ENCODE peak calls at places on chromosomes 5 and 9, in six cellular contexts. One of them, this sample, is unnamed. For H3K4me1, the result is how much of the 10 kb centered on the place peaks cover.

GRCh38 chr5:141084487-141084989 is 9.9 kb upstream of the PCDHB2 start:
- DNase-seq in HCT116: no peak
- DNase-seq in PC-3: peak
- DNase-seq in neuronal stem cell: peak
- DNase-seq in mammary epithelial cell: peak
- DNase-seq in neural progenitor cell: peak
- DNase-seq in this sample: peak

GRCh38 chr5:171736976-171737848 is 48.4 kb upstream of the SMIM23 start:
- DNase-seq in HCT116: no peak
- DNase-seq in PC-3: no peak
- DNase-seq in neuronal stem cell: no peak
- DNase-seq in mammary epithelial cell: no peak
- DNase-seq in neural progenitor cell: no peak
- DNase-seq in this sample: no peak

GRCh38 chr5:141516648-141517025 is 27.8 kb downstream of the PCDHGC5 start:
- DNase-seq in HCT116: no peak
- DNase-seq in PC-3: no peak
- DNase-seq in neuronal stem cell: no peak
- DNase-seq in mammary epithelial cell: no peak
- DNase-seq in neural progenitor cell: no peak
- DNase-seq in this sample: no peak

GRCh38 chr9:113649054-113649453 is 185.5 kb downstream of the RGS3 start:
- DNase-seq in HCT116: no peak
- DNase-seq in PC-3: no peak
- DNase-seq in neuronal stem cell: no peak
- DNase-seq in mammary epithelial cell: no peak
- DNase-seq in neural progenitor cell: no peak
- DNase-seq in this sample: peak

GRCh38 chr5:179178016-179178575 is 117.9 kb downstream of the ZNF354C start:
- DNase-seq in HCT116: no peak
- DNase-seq in PC-3: no peak
- DNase-seq in neuronal stem cell: no peak
- DNase-seq in mammary epithelial cell: no peak
- DNase-seq in neural progenitor cell: no peak
- DNase-seq in this sample: no peak

GRCh38 chr9:114348906-114349482 is 19.3 kb downstream of the ORM2 start:
- DNase-seq in HCT116: peak
- DNase-seq in PC-3: peak
- DNase-seq in neuronal stem cell: peak
- DNase-seq in mammary epithelial cell: peak
- DNase-seq in neural progenitor cell: peak
- DNase-seq in this sample: peak

GRCh38 chr9:100848731-100849130 is 179.8 kb upstream of the PLPPR1 start:
- DNase-seq in HCT116: no peak
- DNase-seq in PC-3: no peak
- DNase-seq in neuronal stem cell: no peak
- DNase-seq in mammary epithelial cell: no peak
- DNase-seq in neural progenitor cell: no peak
- DNase-seq in this sample: no peak

GRCh38 chr9:133828338-133828997 is 90.3 kb upstream of the SARDH start:
- DNase-seq in HCT116: no peak
- DNase-seq in PC-3: no peak
- DNase-seq in neuronal stem cell: no peak
- DNase-seq in mammary epithelial cell: no peak
- DNase-seq in neural progenitor cell: no peak
- DNase-seq in this sample: no peak

GRCh38 chr9:109167716-109168115 is 667 bp upstream of the FRRS1L start:
- DNase-seq in HCT116: no peak
- DNase-seq in PC-3: no peak
- DNase-seq in neuronal stem cell: no peak
- DNase-seq in mammary epithelial cell: no peak
- DNase-seq in neural progenitor cell: no peak
- DNase-seq in this sample: no peak

GRCh38 chr9:114047717-114048116 is 30.4 kb downstream of the AMBP start:
- DNase-seq in HCT116: peak
- DNase-seq in PC-3: peak
- DNase-seq in neuronal stem cell: no peak
- DNase-seq in mammary epithelial cell: no peak
- DNase-seq in neural progenitor cell: peak
- DNase-seq in this sample: no peak

GRCh38 chr5:36403601-36404311 is 102.1 kb upstream of the RANBP3L start:
- DNase-seq in HCT116: no peak
- DNase-seq in PC-3: no peak
- DNase-seq in neuronal stem cell: no peak
- DNase-seq in mammary epithelial cell: no peak
- DNase-seq in neural progenitor cell: no peak
- DNase-seq in this sample: peak

GRCh38 chr5:31585519-31586270 is 53.2 kb upstream of the PDZD2 start:
- DNase-seq in HCT116: no peak
- DNase-seq in PC-3: no peak
- DNase-seq in neuronal stem cell: no peak
- DNase-seq in mammary epithelial cell: no peak
- DNase-seq in neural progenitor cell: no peak
- DNase-seq in this sample: peak

GRCh38 chr5:41575110-41575779 is 64.8 kb upstream of the PLCXD3 start:
- DNase-seq in HCT116: no peak
- DNase-seq in PC-3: no peak
- DNase-seq in neuronal stem cell: no peak
- DNase-seq in mammary epithelial cell: no peak
- DNase-seq in neural progenitor cell: peak
- DNase-seq in this sample: no peak

GRCh38 chr5:57650360-57651069 is 167.9 kb upstream of the ACTBL2 start:
- DNase-seq in HCT116: peak
- DNase-seq in PC-3: peak
- DNase-seq in neuronal stem cell: no peak
- DNase-seq in mammary epithelial cell: peak
- DNase-seq in neural progenitor cell: peak
- DNase-seq in this sample: peak

GRCh38 chr5:125525356-125525755 is 778.9 kb upstream of the ZNF608 start:
- DNase-seq in HCT116: no peak
- DNase-seq in PC-3: peak
- DNase-seq in neuronal stem cell: no peak
- DNase-seq in mammary epithelial cell: peak
- DNase-seq in neural progenitor cell: no peak
- DNase-seq in this sample: peak

GRCh38 chr5:43040287-43041098 is at the start of gene ANXA2R:
- DNase-seq in HCT116: peak
- DNase-seq in PC-3: peak
- DNase-seq in neuronal stem cell: no peak
- DNase-seq in mammary epithelial cell: no peak
- DNase-seq in neural progenitor cell: peak
- DNase-seq in this sample: peak

GRCh38 chr5:106399381-106399780 is 1271.4 kb downstream of the EFNA5 start:
- DNase-seq in HCT116: no peak
- DNase-seq in PC-3: peak
- DNase-seq in neuronal stem cell: no peak
- DNase-seq in mammary epithelial cell: peak
- DNase-seq in neural progenitor cell: no peak
- DNase-seq in this sample: peak

GRCh38 chr9:112503170-112503569 is 16.5 kb downstream of the KIAA1958 start:
- DNase-seq in HCT116: no peak
- DNase-seq in PC-3: no peak
- DNase-seq in neuronal stem cell: no peak
- DNase-seq in mammary epithelial cell: no peak
- DNase-seq in neural progenitor cell: no peak
- DNase-seq in this sample: no peak

GRCh38 chr5:124660229-124661093 is 86.0 kb downstream of the ZNF608 start:
- DNase-seq in HCT116: no peak
- DNase-seq in PC-3: peak
- DNase-seq in neuronal stem cell: no peak
- DNase-seq in mammary epithelial cell: peak
- DNase-seq in neural progenitor cell: peak
- DNase-seq in this sample: peak

GRCh38 chr5:40680741-40681350 is 1.1 kb downstream of the PTGER4 start:
- DNase-seq in HCT116: no peak
- DNase-seq in PC-3: no peak
- DNase-seq in neuronal stem cell: no peak
- DNase-seq in mammary epithelial cell: peak
- DNase-seq in neural progenitor cell: peak
- DNase-seq in this sample: peak

GRCh38 chr9:12923472-12924009 is 148.7 kb downstream of the LURAP1L start:
- DNase-seq in HCT116: no peak
- DNase-seq in PC-3: no peak
- DNase-seq in neuronal stem cell: no peak
- DNase-seq in mammary epithelial cell: peak
- DNase-seq in neural progenitor cell: no peak
- DNase-seq in this sample: peak

GRCh38 chr5:160071521-160072299 is 47.5 kb downstream of the PWWP2A start:
- DNase-seq in HCT116: no peak
- DNase-seq in PC-3: no peak
- DNase-seq in neuronal stem cell: no peak
- DNase-seq in mammary epithelial cell: no peak
- DNase-seq in neural progenitor cell: no peak
- DNase-seq in this sample: no peak

GRCh38 chr9:88706193-88707112 is 171.5 kb downstream of the NXNL2 start:
- DNase-seq in HCT116: no peak
- DNase-seq in PC-3: no peak
- DNase-seq in neuronal stem cell: no peak
- DNase-seq in mammary epithelial cell: no peak
- DNase-seq in neural progenitor cell: peak
- DNase-seq in this sample: peak

GRCh38 chr9:75889577-75889976 is 896 bp upstream of the PCSK5 start:
- DNase-seq in HCT116: no peak
- DNase-seq in PC-3: no peak
- DNase-seq in neuronal stem cell: no peak
- DNase-seq in mammary epithelial cell: no peak
- DNase-seq in neural progenitor cell: no peak
- DNase-seq in this sample: no peak

GRCh38 chr9:122087406-122088200 is 5.5 kb downstream of the TTLL11 start:
- DNase-seq in HCT116: no peak
- DNase-seq in PC-3: peak
- DNase-seq in neuronal stem cell: no peak
- DNase-seq in mammary epithelial cell: no peak
- DNase-seq in neural progenitor cell: no peak
- DNase-seq in this sample: peak

GRCh38 chr5:60173672-60174071 is 280.1 kb upstream of the PDE4D start:
- DNase-seq in HCT116: no peak
- DNase-seq in PC-3: no peak
- DNase-seq in neuronal stem cell: no peak
- DNase-seq in mammary epithelial cell: no peak
- DNase-seq in neural progenitor cell: no peak
- DNase-seq in this sample: no peak
- H3K4me2 ChIP-seq in HCT116: no peak
- H3K4me2 ChIP-seq in PC-3: no peak
- H3K4me2 ChIP-seq in neuronal stem cell: no peak
- H3K4me2 ChIP-seq in mammary epithelial cell: no peak
- H3K4me2 ChIP-seq in neural progenitor cell: no peak
- H3K4me2 ChIP-seq in this sample: no peak

GRCh38 chr9:135506327-135507103 is 6.0 kb downstream of the MRPS2 start:
- DNase-seq in HCT116: no peak
- DNase-seq in PC-3: no peak
- DNase-seq in neuronal stem cell: peak
- DNase-seq in mammary epithelial cell: no peak
- DNase-seq in neural progenitor cell: peak
- DNase-seq in this sample: no peak

GRCh38 chr9:135508211-135508820 is 7.8 kb downstream of the MRPS2 start:
- DNase-seq in HCT116: no peak
- DNase-seq in PC-3: no peak
- DNase-seq in neuronal stem cell: no peak
- DNase-seq in mammary epithelial cell: no peak
- DNase-seq in neural progenitor cell: no peak
- DNase-seq in this sample: no peak

GRCh38 chr9:135505406-135506187 is 5.1 kb downstream of the MRPS2 start:
- DNase-seq in HCT116: no peak
- DNase-seq in PC-3: no peak
- DNase-seq in neuronal stem cell: no peak
- DNase-seq in mammary epithelial cell: no peak
- DNase-seq in neural progenitor cell: no peak
- DNase-seq in this sample: no peak

GRCh38 chr9:135509458-135509857 is 9.0 kb downstream of the MRPS2 start:
- DNase-seq in HCT116: no peak
- DNase-seq in PC-3: no peak
- DNase-seq in neuronal stem cell: no peak
- DNase-seq in mammary epithelial cell: no peak
- DNase-seq in neural progenitor cell: no peak
- DNase-seq in this sample: no peak

GRCh38 chr9:135507104-135508035 is 6.9 kb downstream of the MRPS2 start:
- DNase-seq in HCT116: no peak
- DNase-seq in PC-3: no peak
- DNase-seq in neuronal stem cell: no peak
- DNase-seq in mammary epithelial cell: no peak
- DNase-seq in neural progenitor cell: no peak
- DNase-seq in this sample: no peak
- H3K4me1 ChIP-seq in HCT116: under half
- H3K4me1 ChIP-seq in PC-3: under half
- H3K4me1 ChIP-seq in neuronal stem cell: under half
- H3K4me1 ChIP-seq in mammary epithelial cell: under half
- H3K4me1 ChIP-seq in neural progenitor cell: under half
- H3K4me1 ChIP-seq in this sample: under half

GRCh38 chr5:96247733-96248132 is 185.3 kb downstream of the PCSK1 start:
- DNase-seq in HCT116: no peak
- DNase-seq in PC-3: no peak
- DNase-seq in neuronal stem cell: no peak
- DNase-seq in mammary epithelial cell: no peak
- DNase-seq in neural progenitor cell: no peak
- DNase-seq in this sample: no peak
- H3K4me2 ChIP-seq in HCT116: no peak
- H3K4me2 ChIP-seq in PC-3: no peak
- H3K4me2 ChIP-seq in neuronal stem cell: no peak
- H3K4me2 ChIP-seq in mammary epithelial cell: peak
- H3K4me2 ChIP-seq in neural progenitor cell: no peak
- H3K4me2 ChIP-seq in this sample: peak

GRCh38 chr5:77900691-77901090 is 124.6 kb upstream of the TBCA start:
- DNase-seq in HCT116: no peak
- DNase-seq in PC-3: no peak
- DNase-seq in neuronal stem cell: no peak
- DNase-seq in mammary epithelial cell: no peak
- DNase-seq in neural progenitor cell: no peak
- DNase-seq in this sample: no peak

GRCh38 chr5:77904362-77904761 is 128.2 kb upstream of the TBCA start:
- DNase-seq in HCT116: no peak
- DNase-seq in PC-3: no peak
- DNase-seq in neuronal stem cell: no peak
- DNase-seq in mammary epithelial cell: no peak
- DNase-seq in neural progenitor cell: no peak
- DNase-seq in this sample: no peak

GRCh38 chr5:77896338-77896737 is 120.2 kb upstream of the TBCA start:
- DNase-seq in HCT116: no peak
- DNase-seq in PC-3: no peak
- DNase-seq in neuronal stem cell: no peak
- DNase-seq in mammary epithelial cell: no peak
- DNase-seq in neural progenitor cell: no peak
- DNase-seq in this sample: no peak

GRCh38 chr5:77893225-77893860 is 117.2 kb upstream of the TBCA start:
- DNase-seq in HCT116: peak
- DNase-seq in PC-3: peak
- DNase-seq in neuronal stem cell: no peak
- DNase-seq in mammary epithelial cell: peak
- DNase-seq in neural progenitor cell: no peak
- DNase-seq in this sample: peak

DNA sequence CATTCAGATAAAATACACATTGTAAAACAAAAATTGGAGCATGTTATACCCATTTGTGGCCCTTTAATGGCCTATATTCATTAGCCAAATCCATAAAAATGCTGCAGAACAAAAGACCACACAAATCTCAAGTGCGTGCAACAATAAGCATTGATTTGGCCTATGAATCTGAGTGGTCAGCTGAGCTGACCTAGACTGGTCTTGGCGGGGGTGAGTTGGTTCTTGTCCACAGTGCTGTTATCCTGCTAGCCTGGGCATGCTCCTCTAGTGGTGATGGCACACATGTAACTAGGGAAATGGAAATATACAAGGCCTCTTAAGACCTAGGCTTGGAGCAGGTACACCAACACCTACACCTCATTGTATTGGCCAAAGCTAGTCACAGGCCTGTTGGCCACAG is 122.2 kb upstream of the TBCA start:
- DNase-seq in HCT116: no peak
- DNase-seq in PC-3: no peak
- DNase-seq in neuronal stem cell: no peak
- DNase-seq in mammary epithelial cell: no peak
- DNase-seq in neural progenitor cell: no peak
- DNase-seq in this sample: no peak
- H3K4me1 ChIP-seq in HCT116: under half
- H3K4me1 ChIP-seq in PC-3: under half
- H3K4me1 ChIP-seq in neuronal stem cell: under half
- H3K4me1 ChIP-seq in mammary epithelial cell: under half
- H3K4me1 ChIP-seq in neural progenitor cell: under half
- H3K4me1 ChIP-seq in this sample: under half